ENCODE peak calls at places on chromosomes 13 and 19, in five cellular contexts. N is CD4-positive, alpha-beta T cell; D is endothelial cell; J is RWPE1; P is SK-N-SH. G is an unnamed sample.

GRCh38 chr19:3748965-3749364 is 12.5 kb downstream of the APBA3 start:
- DNase-seq in N (no peak), D (no peak), J (no peak), P (no peak), G (no peak)

GRCh38 chr19:2661615-2662014 is 40.9 kb downstream of the GNG7 start:
- DNase-seq in N (no peak), D (no peak), J (no peak), P (no peak), G (no peak)

GRCh38 chr19:35767288-35768081 is 7.9 kb upstream of the ARHGAP33 start:
- DNase-seq in N (no peak), D (peak), J (no peak), P (peak), G (peak)

GRCh38 chr19:39558623-39559117 is 18.7 kb upstream of the EID2 start:
- DNase-seq in N (no peak), D (no peak), J (no peak), P (no peak), G (no peak)

GRCh38 chr19:35318679-35319448 is 10.1 kb upstream of the CD22 start:
- DNase-seq in N (no peak), D (no peak), J (peak), P (no peak), G (no peak)

GRCh38 chr19:36103040-36103626 is 7.8 kb upstream of the OVOL3 start:
- DNase-seq in N (no peak), D (no peak), J (no peak), P (no peak), G (no peak)

GRCh38 chr19:47651691-47652090 is 42.8 kb downstream of the BICRA start:
- DNase-seq in N (no peak), D (no peak), J (no peak), P (no peak), G (no peak)

GRCh38 chr13:50299546-50300249 is 284.5 kb downstream of the KCNRG start:
- DNase-seq in N (no peak), D (no peak), J (no peak), P (no peak), G (no peak)

GRCh38 chr13:45367358-45367757 is 26.4 kb upstream of the TPT1 start:
- DNase-seq in N (peak), D (no peak), J (peak), P (no peak), G (no peak)

GRCh38 chr19:4388171-4389063 is 11.9 kb downstream of the SH3GL1 start:
- DNase-seq in N (no peak), D (no peak), J (no peak), P (no peak), G (no peak)

DNA sequence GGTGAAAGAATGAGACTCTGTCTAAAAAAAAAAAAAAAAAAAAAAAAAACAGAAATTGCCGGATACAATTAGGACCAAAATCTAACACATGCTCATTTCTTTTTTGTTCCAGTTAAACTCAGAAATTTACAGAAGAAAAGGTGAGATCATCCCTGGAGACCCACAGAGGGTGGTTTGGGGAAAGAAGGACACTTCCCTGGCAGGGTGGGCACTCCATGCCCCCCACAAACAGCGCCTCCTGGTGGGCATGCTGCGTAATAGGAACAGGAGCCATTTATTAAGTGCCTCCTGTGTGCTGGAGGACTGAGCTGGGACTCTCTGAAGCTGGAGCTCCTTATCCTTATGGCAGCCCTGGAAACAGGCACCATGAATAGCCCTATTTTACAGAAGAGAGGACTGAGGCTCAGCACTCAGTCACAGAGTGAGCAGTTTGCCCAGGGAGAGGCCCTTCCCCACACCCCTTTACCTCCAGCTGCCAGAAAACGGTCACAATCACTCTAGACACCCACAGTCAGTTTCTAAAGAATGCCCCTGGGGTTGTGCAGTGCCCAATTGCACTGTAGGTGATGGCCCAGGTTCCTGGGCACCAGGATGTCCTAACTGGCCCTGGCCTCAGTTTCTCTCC is 10.1 kb downstream of the C19orf38 start:
- DNase-seq in N (no peak), D (peak), J (no peak), P (peak), G (no peak)
- TF ChIP-seq CTCF in N (peak), D (peak), J (peak), P (peak), G (peak)

DNA sequence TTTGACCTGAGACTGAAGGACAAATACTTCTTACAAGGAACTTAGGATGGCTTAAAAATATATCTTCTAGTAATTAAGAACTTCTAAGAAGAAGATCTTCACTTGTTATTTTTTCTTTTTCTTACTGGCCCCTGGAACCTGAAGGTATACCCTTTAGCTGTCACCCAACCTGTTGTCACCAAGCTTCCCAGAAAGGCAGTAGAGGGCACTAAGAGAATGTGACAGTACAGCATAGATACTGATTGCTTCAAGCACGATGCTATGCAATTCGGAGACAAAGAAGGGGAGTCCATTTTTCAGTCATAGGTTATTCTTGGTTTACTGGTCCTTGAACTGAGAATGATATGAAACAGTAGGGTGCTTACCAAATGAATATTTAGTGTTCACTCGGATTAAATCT is 208.3 kb upstream of the PCDH9 start:
- DNase-seq in N (no peak), D (no peak), J (no peak), P (peak), G (no peak)
- TF ChIP-seq CTCF in N (no peak), D (no peak), J (no peak), P (peak), G (no peak)

GRCh38 chr13:76489299-76489698 is 396.9 kb downstream of the KCTD12 start:
- DNase-seq in N (no peak), D (no peak), J (no peak), P (no peak), G (no peak)
- TF ChIP-seq CTCF in N (no peak), D (no peak), J (no peak), P (no peak), G (no peak)

GRCh38 chr19:45166723-45167252 is 6.0 kb upstream of the NKPD1 start:
- DNase-seq in N (no peak), D (no peak), J (no peak), P (no peak), G (no peak)

GRCh38 chr19:45169602-45170001 is 8.4 kb downstream of the TRAPPC6A start:
- DNase-seq in N (no peak), D (no peak), J (no peak), P (no peak), G (no peak)

GRCh38 chr19:45170146-45171106 is 7.6 kb downstream of the TRAPPC6A start:
- DNase-seq in N (no peak), D (no peak), J (no peak), P (no peak), G (no peak)

GRCh38 chr19:45171211-45171623 is 6.8 kb downstream of the TRAPPC6A start:
- DNase-seq in N (peak), D (peak), J (no peak), P (no peak), G (no peak)

DNA sequence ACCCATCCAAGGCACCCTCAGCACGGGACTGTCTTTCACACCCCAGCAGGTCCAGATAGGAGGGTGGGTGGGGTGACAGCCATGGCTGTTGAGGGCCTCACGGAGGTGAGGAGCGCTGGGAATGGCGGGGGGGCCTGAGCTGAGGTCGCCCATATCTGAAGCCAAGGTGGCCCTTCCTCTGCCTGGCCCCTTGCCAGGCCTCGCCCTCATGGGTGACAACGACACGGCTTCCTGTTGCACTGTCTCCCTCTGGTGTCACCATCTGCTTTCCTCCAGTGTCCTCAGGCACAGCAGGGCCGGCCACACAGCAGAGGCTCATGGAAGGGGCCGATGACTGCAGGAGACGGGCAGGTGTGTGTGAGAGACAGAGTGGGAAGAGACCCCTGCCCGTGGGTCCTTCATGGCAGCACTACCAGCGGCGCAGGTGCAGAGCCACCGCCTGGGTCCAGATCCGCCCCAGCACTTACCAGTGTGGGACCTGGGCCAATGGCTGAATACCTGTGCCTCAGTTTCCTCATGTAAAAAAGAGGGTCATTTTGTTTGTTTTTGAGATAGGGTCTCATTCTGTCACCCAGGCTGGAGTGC is 8.1 kb upstream of the NKPD1 start:
- DNase-seq in N (no peak), D (no peak), J (no peak), P (no peak), G (no peak)
- TF ChIP-seq CTCF in N (no peak), D (no peak), J (no peak), P (no peak), G (no peak)

GRCh38 chr13:30545320-30545719 is 72.4 kb upstream of the USPL1 start:
- DNase-seq in N (no peak), D (no peak), J (no peak), P (no peak), G (no peak)

GRCh38 chr13:30552567-30552966 is 65.2 kb upstream of the USPL1 start:
- DNase-seq in N (no peak), D (no peak), J (no peak), P (no peak), G (no peak)

DNA sequence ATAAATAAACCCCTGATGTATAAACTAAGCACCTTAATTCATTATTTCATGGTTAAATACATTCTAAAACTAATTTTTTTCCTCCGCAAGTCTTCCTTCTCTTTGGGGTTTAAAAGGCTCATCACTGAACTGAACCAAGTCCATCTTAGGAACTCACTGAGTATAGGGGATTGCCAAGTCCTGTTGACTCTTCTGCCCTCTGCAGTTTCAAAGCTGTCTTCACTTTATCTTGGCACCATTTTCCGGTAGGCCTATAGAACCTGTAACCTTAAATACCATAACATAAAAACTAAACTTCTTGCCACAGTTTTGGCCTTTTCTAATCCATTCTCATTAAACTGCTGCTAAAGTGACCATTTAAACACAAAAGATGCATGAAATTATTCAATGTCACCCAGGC is 66.5 kb upstream of the USPL1 start:
- DNase-seq in N (no peak), D (peak), J (peak), P (peak), G (no peak)
- TF ChIP-seq CTCF in N (peak), D (no peak), J (peak), P (peak), G (peak)

DNA sequence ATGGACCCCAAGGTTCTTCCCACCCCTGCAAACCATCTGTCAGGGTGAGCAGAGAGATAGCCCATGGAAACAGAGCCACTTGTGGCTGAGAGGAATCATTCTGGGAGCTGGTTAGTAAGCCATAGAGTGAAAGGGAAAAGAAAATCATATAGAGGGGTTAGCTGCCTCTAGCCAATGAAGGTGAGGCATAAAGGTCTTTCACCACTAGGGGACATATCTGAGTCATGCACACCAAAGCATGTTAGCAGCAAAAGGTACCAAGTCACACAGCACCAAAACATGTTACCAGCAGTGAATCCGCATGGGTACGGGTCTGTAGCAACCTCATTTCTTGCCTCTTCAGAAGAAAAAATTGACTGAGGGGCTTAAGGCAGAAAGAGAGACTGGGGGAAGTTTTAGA is 76.7 kb upstream of the ZNF43 start:
- DNase-seq in N (no peak), D (no peak), J (no peak), P (no peak), G (no peak)
- TF ChIP-seq CTCF in N (no peak), D (no peak), J (no peak), P (no peak), G (no peak)

G was measured in progenitor cell of endocrine pancreas.